ENCODE peak calls at places on chromosomes 1 and 21, in four cellular contexts. G is astrocyte of the cerebellum, F is adrenal gland, Q is NCI-H1105 treated with DMSO at 0.1 percent for 48 hours. Y is an unnamed sample.

GRCh38 chr1:37989381-37989930 is 366 bp downstream of the SF3A3 start:
- DNase-seq in G (no peak), F (peak), Q (no peak), Y (no peak)

GRCh38 chr1:91006113-91006908 is 15.5 kb downstream of the ZNF644 start:
- DNase-seq in G (no peak), F (no peak), Q (no peak), Y (no peak)

GRCh38 chr1:162003825-162004205 is 19.9 kb downstream of the OLFML2B start:
- DNase-seq in G (peak), F (peak), Q (no peak), Y (no peak)

GRCh38 chr1:117392776-117393175 is 25.5 kb downstream of the MAN1A2 start:
- DNase-seq in G (no peak), F (no peak), Q (no peak), Y (peak)

GRCh38 chr1:110390096-110390495 is 730 bp downstream of the SLC16A4 start:
- DNase-seq in G (peak), F (no peak), Q (no peak), Y (peak)

GRCh38 chr1:33130297-33130696 is 49.3 kb downstream of the AZIN2 start:
- DNase-seq in G (no peak), F (peak), Q (no peak), Y (no peak)

GRCh38 chr1:182195733-182196132 is 134.2 kb upstream of the ZNF648 start:
- DNase-seq in G (no peak), F (no peak), Q (no peak), Y (no peak)

GRCh38 chr21:18245493-18245967 is 897 bp downstream of the CHODL start:
- DNase-seq in G (peak), F (no peak), Q (no peak), Y (no peak)

GRCh38 chr1:5949074-5949760 is 43.0 kb downstream of the NPHP4 start:
- DNase-seq in G (no peak), F (peak), Q (no peak), Y (no peak)

GRCh38 chr1:97832490-97832889 is 88.3 kb downstream of the DPYD start:
- DNase-seq in G (peak), F (no peak), Q (peak), Y (no peak)

GRCh38 chr1:155219592-155220031 is 11.1 kb downstream of the MTX1 start:
- DNase-seq in G (no peak), F (no peak), Q (peak), Y (no peak)

GRCh38 chr21:33936221-33937038 is 20.8 kb upstream of the ATP5PO start:
- DNase-seq in G (no peak), F (no peak), Q (no peak), Y (peak)

GRCh38 chr1:44543064-44543815 is 131.0 kb downstream of the TMEM53 start:
- DNase-seq in G (no peak), F (no peak), Q (no peak), Y (no peak)

GRCh38 chr1:118983558-118984021 is 4.6 kb downstream of the TBX15 start:
- DNase-seq in G (no peak), F (no peak), Q (no peak), Y (no peak)

GRCh38 chr1:29851666-29852065 is 615.3 kb downstream of the PTPRU start:
- DNase-seq in G (no peak), F (no peak), Q (no peak), Y (no peak)

GRCh38 chr1:167297222-167298214 is 76.8 kb downstream of the POU2F1 start:
- DNase-seq in G (no peak), F (peak), Q (no peak), Y (no peak)

GRCh38 chr1:175373786-175374623 is 181.4 kb upstream of the KIAA0040 start:
- DNase-seq in G (no peak), F (peak), Q (no peak), Y (no peak)

GRCh38 chr1:86515597-86515996 is 31.3 kb upstream of the CLCA4 start:
- DNase-seq in G (no peak), F (no peak), Q (peak), Y (no peak)

GRCh38 chr21:36744560-36745231 is 45.8 kb downstream of the SIM2 start:
- DNase-seq in G (no peak), F (no peak), Q (peak), Y (no peak)

GRCh38 chr1:208004851-208005250 is 93.9 kb upstream of the CD34 start:
- DNase-seq in G (no peak), F (no peak), Q (no peak), Y (no peak)

GRCh38 chr21:43196789-43197188 is 28.0 kb downstream of the CRYAA start:
- DNase-seq in G (no peak), F (peak), Q (peak), Y (peak)

GRCh38 chr21:28135646-28136045 is 857.0 kb downstream of the LTN1 start:
- DNase-seq in G (no peak), F (no peak), Q (no peak), Y (no peak)

GRCh38 chr1:222098382-222098781 is 356.5 kb upstream of the DUSP10 start:
- DNase-seq in G (no peak), F (no peak), Q (no peak), Y (no peak)

GRCh38 chr1:58874757-58875755 is 91.2 kb upstream of the JUN start:
- DNase-seq in G (peak), F (no peak), Q (peak), Y (peak)

GRCh38 chr1:60041783-60042182 is 31.8 kb downstream of the C1orf87 start:
- DNase-seq in G (no peak), F (no peak), Q (no peak), Y (no peak)

GRCh38 chr1:42456754-42457089 is 379 bp downstream of the PPCS start:
- DNase-seq in G (no peak), F (peak), Q (peak), Y (peak)

GRCh38 chr1:204453141-204453772 is 41.3 kb downstream of the PIK3C2B start:
- DNase-seq in G (no peak), F (no peak), Q (no peak), Y (no peak)

GRCh38 chr1:39787468-39787867 is 1.2 kb downstream of the BMP8B start:
- DNase-seq in G (no peak), F (no peak), Q (no peak), Y (no peak)

GRCh38 chr1:200775850-200776249 is 37.2 kb downstream of the CAMSAP2 start:
- DNase-seq in G (no peak), F (no peak), Q (no peak), Y (no peak)

GRCh38 chr1:41902125-41902524 is 16.6 kb downstream of the HIVEP3 start:
- DNase-seq in G (peak), F (peak), Q (no peak), Y (no peak)

GRCh38 chr1:26373281-26373680 is 731 bp upstream of the ZNF683 start:
- DNase-seq in G (no peak), F (no peak), Q (no peak), Y (no peak)

GRCh38 chr1:203083463-203083921 is 2.3 kb downstream of the MYOG start:
- DNase-seq in G (no peak), F (peak), Q (no peak), Y (no peak)

GRCh38 chr1:109312978-109313775 is 6.4 kb upstream of the MYBPHL start:
- DNase-seq in G (no peak), F (peak), Q (no peak), Y (no peak)

GRCh38 chr1:54499097-54500029 is 48.7 kb upstream of the ACOT11 start:
- DNase-seq in G (no peak), F (peak), Q (peak), Y (no peak)

Y was measured in retinal pigment epithelial cell.